ENCODE peak calls at places on chromosomes 7 and 10, in six cellular contexts. C is SK-N-SH, B is transverse colon, X is lower lobe of right lung, Q is sigmoid colon, F is astrocyte. V is an unnamed sample. For H3K4me1, the result is how much of the 10 kb centered on the place peaks cover.

GRCh38 chr7:84181628-84182027 is 13.0 kb downstream of the SEMA3A start:
- DNase-seq in X (no peak), C (no peak), Q (no peak), F (peak), B (no peak), V (no peak)

GRCh38 chr10:53690556-53691240 is 918.1 kb upstream of the MBL2 start:
- DNase-seq in F (no peak), C (peak), X (no peak), B (no peak), Q (no peak), V (no peak)

GRCh38 chr10:46549171-46550075 is 7.0 kb downstream of the GPRIN2 start:
- DNase-seq in X (peak), F (no peak), Q (peak), B (peak), C (peak), V (peak)

GRCh38 chr10:101070098-101070497 is 8.3 kb downstream of the KAZALD1 start:
- DNase-seq in F (no peak), X (no peak), C (no peak), Q (no peak), B (peak), V (no peak)

GRCh38 chr7:29977926-29978652 is 11.5 kb downstream of the SCRN1 start:
- DNase-seq in Q (no peak), C (no peak), X (no peak), B (no peak), F (no peak), V (no peak)

GRCh38 chr10:70809726-70810125 is 6.0 kb upstream of the SGPL1 start:
- DNase-seq in X (no peak), F (peak), C (no peak), Q (no peak), B (no peak), V (no peak)

GRCh38 chr7:128939075-128939860 is 1.5 kb downstream of the IRF5 start:
- DNase-seq in B (no peak), X (peak), F (no peak), Q (no peak), C (peak), V (no peak)

GRCh38 chr10:123017421-123018165 is 8.8 kb downstream of the ACADSB start:
- DNase-seq in B (no peak), Q (no peak), F (no peak), X (no peak), C (no peak), V (no peak)

GRCh38 chr10:74418285-74418872 is 267.4 kb downstream of the ADK start:
- DNase-seq in C (peak), Q (no peak), F (peak), X (no peak), B (no peak), V (no peak)

GRCh38 chr7:84614821-84615506 is 420.4 kb upstream of the SEMA3A start:
- DNase-seq in C (no peak), B (no peak), X (no peak), Q (no peak), F (no peak), V (no peak)

GRCh38 chr10:132866601-132867381 is 75.6 kb downstream of the CFAP46 start:
- DNase-seq in Q (peak), X (peak), F (no peak), C (no peak), B (peak), V (peak)

GRCh38 chr7:159211540-159212182 is 67.0 kb upstream of the VIPR2 start:
- DNase-seq in X (no peak), F (no peak), C (no peak), B (no peak), Q (no peak), V (no peak)

GRCh38 chr10:29535012-29535777 is 99.6 kb downstream of the SVIL start:
- DNase-seq in C (peak), F (peak), Q (peak), B (peak), X (peak), V (peak)

GRCh38 chr7:146956323-146956722 is 839.7 kb downstream of the CNTNAP2 start:
- DNase-seq in C (no peak), B (no peak), X (no peak), F (no peak), Q (no peak), V (no peak)

GRCh38 chr10:128926693-128927092 is 540.3 kb upstream of the MGMT start:
- DNase-seq in Q (no peak), F (no peak), B (no peak), X (no peak), C (peak), V (no peak)

GRCh38 chr10:62083413-62083794 is 181.9 kb downstream of the ARID5B start:
- DNase-seq in B (no peak), F (peak), Q (no peak), X (no peak), C (no peak), V (no peak)

GRCh38 chr7:101947899-101948298 is 130.5 kb downstream of the CUX1 start:
- DNase-seq in B (peak), X (no peak), C (peak), F (peak), Q (peak), V (no peak)

GRCh38 chr10:119871881-119872609 is 598 bp downstream of the MCMBP start:
- DNase-seq in B (peak), F (no peak), C (peak), X (peak), Q (peak), V (peak)

GRCh38 chr7:128387216-128387615 is 22.6 kb downstream of the IMPDH1 start:
- DNase-seq in B (no peak), F (no peak), Q (no peak), C (peak), X (no peak), V (no peak)

GRCh38 chr7:91852263-91852741 is 28.2 kb downstream of the MTERF1 start:
- DNase-seq in F (no peak), X (no peak), B (no peak), Q (no peak), C (no peak), V (no peak)

GRCh38 chr7:47766151-47766550 is 182.1 kb downstream of the PKD1L1 start:
- DNase-seq in Q (no peak), C (no peak), F (no peak), X (no peak), B (no peak), V (no peak)

GRCh38 chr10:116588995-116589394 is 1.8 kb upstream of the PNLIPRP1 start:
- DNase-seq in B (no peak), C (no peak), F (no peak), X (no peak), Q (no peak), V (no peak)

GRCh38 chr7:142320883-142321282 is 63.0 kb upstream of the PRSS58 start:
- DNase-seq in C (no peak), X (no peak), Q (no peak), B (no peak), F (no peak), V (no peak)

GRCh38 chr7:17039372-17039771 is 157.6 kb upstream of the AGR3 start:
- DNase-seq in Q (no peak), C (no peak), F (no peak), X (no peak), B (no peak), V (no peak)
- H3K4me1 ChIP-seq in Q (under half), C (under half), F (under half), X (half or more), B (under half), V (under half)

GRCh38 chr7:74498996-74499834 is 45.5 kb downstream of the GTF2IRD1 start:
- DNase-seq in F (no peak), Q (no peak), B (no peak), X (no peak), C (no peak), V (no peak)
- H3K4me1 ChIP-seq in F (under half), Q (under half), B (under half), X (under half), C (under half), V (under half)

DNA sequence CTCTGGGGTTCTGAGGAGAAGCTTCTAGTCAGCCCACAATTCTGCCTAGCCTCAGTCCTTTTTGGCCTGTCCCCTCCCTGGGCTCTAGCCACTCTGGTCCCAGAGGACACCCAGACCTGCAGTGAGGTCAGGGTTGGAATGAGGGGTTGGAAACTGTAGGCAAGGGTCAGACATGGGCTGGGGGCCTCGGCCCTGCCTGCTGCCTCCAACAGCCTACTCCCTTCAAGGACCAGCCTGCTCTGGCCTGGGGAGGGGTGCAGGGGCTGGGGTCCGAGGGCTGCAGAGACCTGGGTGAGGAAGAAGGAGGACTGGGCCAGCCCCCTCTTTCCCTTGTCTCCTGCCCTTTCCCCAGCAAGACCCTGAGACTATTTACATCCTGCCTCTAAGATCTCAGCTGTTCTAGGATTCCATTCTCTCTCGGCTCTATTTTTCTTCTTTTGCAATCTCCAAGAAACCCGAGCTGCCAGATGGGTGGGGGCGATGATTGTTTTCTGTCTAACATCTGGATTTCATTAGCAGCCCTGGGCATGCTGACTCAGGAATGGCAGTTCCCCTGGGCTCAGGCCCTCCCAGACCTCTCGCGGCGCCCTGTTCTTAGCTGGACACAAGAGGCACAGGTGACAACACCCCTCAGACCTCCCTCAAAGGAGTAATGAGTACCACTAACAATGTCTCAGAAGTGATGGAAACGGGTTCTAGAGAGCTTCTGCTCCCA is 23.1 kb downstream of the ZCCHC24 start:
- DNase-seq in X (peak), F (peak), B (no peak), Q (peak), C (peak), V (peak)
- H3K4me1 ChIP-seq in X (half or more), F (under half), B (under half), Q (under half), C (under half), V (under half)

DNA sequence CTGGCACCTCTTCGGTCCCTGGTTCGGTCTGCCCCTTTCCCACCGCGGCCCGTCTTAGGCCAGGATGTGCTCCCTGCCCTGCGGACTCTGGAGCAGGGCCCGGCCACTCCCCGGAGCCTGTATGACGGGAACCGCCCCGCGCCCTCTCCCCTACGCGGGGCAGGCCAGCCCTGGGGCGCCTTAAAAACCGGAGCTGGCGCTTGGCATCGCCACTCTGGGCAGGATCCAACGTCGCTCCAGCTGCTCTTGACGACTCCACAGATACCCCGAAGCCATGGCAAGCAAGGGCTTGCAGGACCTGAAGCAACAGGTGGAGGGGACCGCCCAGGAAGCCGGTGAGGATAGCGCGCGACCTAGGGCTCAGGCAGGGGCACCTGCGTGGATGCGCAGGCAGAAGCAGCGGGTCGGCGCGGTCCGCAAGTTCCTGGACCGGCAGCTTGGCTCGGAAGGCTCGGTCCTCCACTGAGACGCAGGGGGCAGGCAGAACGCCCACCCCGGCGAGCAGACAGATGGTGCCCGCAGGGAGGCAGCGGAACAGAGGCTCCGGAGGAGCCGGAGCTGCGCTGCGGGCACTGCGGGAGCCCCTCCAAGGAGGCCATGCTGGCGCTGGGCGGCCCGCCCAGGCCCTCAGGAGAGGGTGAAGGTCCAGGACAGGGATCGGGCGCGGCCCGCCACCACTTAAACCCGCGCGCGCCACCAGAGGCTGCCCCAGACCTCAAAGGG is at the start of gene ADIRF:
- DNase-seq in Q (peak), X (peak), B (peak), C (no peak), F (no peak), V (peak)
- H3K4me1 ChIP-seq in Q (half or more), X (half or more), B (under half), C (under half), F (under half), V (under half)

V was measured in kidney.